ENCODE peak calls at places on chromosomes 1 and 21, in five cellular contexts. T is psoas muscle; M is left lung; G is CD8-positive, alpha-beta T cell; K is PC-3. I is an unnamed sample. For H3K9me3 and H3K4me1, the result is how much of the 10 kb centered on the place peaks cover.

GRCh38 chr1:222815367-222815765 is 527 bp downstream of the DISP1 start:
- DNase-seq in G (peak), K (peak), M (no peak), T (no peak), I (no peak)

GRCh38 chr1:212684511-212685090 is 15.0 kb downstream of the BATF3 start:
- DNase-seq in K (no peak), M (no peak), T (no peak), G (no peak), I (no peak)

GRCh38 chr1:210482936-210483642 is 154.4 kb downstream of the HHAT start:
- DNase-seq in T (no peak), G (no peak), K (no peak), M (no peak), I (no peak)

GRCh38 chr1:54886724-54887664 is at the start of gene DHCR24:
- DNase-seq in M (peak), T (peak), K (peak), G (peak), I (peak)

GRCh38 chr1:39575191-39576015 is 1.2 kb downstream of the PABPC4 start:
- DNase-seq in T (peak), M (peak), G (peak), K (peak), I (peak)

GRCh38 chr1:15825800-15826199 is 18.4 kb upstream of the UQCRHL start:
- DNase-seq in T (no peak), K (no peak), M (no peak), G (no peak), I (no peak)

GRCh38 chr1:240190881-240191385 is 99.2 kb downstream of the FMN2 start:
- DNase-seq in K (peak), T (no peak), G (no peak), M (no peak), I (no peak)

GRCh38 chr1:85801520-85801919 is 93.3 kb upstream of the ZNHIT6 start:
- DNase-seq in M (no peak), T (no peak), G (no peak), K (peak), I (no peak)

GRCh38 chr21:46264690-46265144 is 20.7 kb downstream of the MCM3AP start:
- DNase-seq in G (no peak), K (no peak), T (no peak), M (no peak), I (no peak)

GRCh38 chr1:113278371-113278770 is 111.9 kb upstream of the MAGI3 start:
- DNase-seq in T (no peak), G (no peak), K (no peak), M (no peak), I (no peak)

GRCh38 chr1:235266325-235266724 is 61.7 kb downstream of the ARID4B start:
- DNase-seq in T (no peak), K (no peak), G (no peak), M (no peak), I (no peak)

GRCh38 chr1:196516373-196516772 is 91.9 kb downstream of the KCNT2 start:
- DNase-seq in M (no peak), G (no peak), K (no peak), T (no peak), I (no peak)

GRCh38 chr1:155105604-155106011 is 22.1 kb upstream of the EFNA1 start:
- DNase-seq in M (peak), T (no peak), K (no peak), G (no peak), I (no peak)

GRCh38 chr21:27825035-27825434 is 858.1 kb upstream of the ADAMTS5 start:
- DNase-seq in T (no peak), K (no peak), M (peak), G (no peak), I (no peak)

GRCh38 chr1:162892916-162893714 is 32.1 kb upstream of the CCDC190 start:
- DNase-seq in T (no peak), G (no peak), M (no peak), K (no peak), I (no peak)

GRCh38 chr1:76583237-76583868 is 283.9 kb upstream of the ST6GALNAC5 start:
- DNase-seq in K (no peak), T (no peak), M (no peak), G (no peak), I (no peak)

GRCh38 chr1:157880621-157881020 is 39.0 kb upstream of the CD5L start:
- DNase-seq in K (no peak), T (no peak), M (no peak), G (no peak), I (no peak)

GRCh38 chr1:237566581-237566980 is 324.1 kb downstream of the ZP4 start:
- DNase-seq in G (no peak), M (no peak), T (no peak), K (no peak), I (no peak)

GRCh38 chr1:116375884-116376733 is 3.1 kb downstream of the ATP1A1 start:
- DNase-seq in T (peak), G (peak), K (peak), M (peak), I (no peak)

GRCh38 chr1:104295516-104295915 is 545.8 kb downstream of the AMY1C start:
- DNase-seq in T (no peak), M (no peak), G (no peak), K (no peak), I (no peak)

GRCh38 chr21:44403106-44404020 is 49.9 kb downstream of the TRPM2 start:
- DNase-seq in M (no peak), T (peak), G (no peak), K (no peak), I (no peak)

GRCh38 chr21:44407493-44407892 is 47.8 kb upstream of the LRRC3 start:
- DNase-seq in T (no peak), G (no peak), K (no peak), M (no peak), I (no peak)

GRCh38 chr21:44405948-44406872 is 49.1 kb upstream of the LRRC3 start:
- DNase-seq in T (no peak), M (peak), K (peak), G (no peak), I (no peak)

GRCh38 chr21:44406953-44407352 is 48.4 kb upstream of the LRRC3 start:
- DNase-seq in M (peak), G (no peak), K (no peak), T (no peak), I (no peak)

DNA sequence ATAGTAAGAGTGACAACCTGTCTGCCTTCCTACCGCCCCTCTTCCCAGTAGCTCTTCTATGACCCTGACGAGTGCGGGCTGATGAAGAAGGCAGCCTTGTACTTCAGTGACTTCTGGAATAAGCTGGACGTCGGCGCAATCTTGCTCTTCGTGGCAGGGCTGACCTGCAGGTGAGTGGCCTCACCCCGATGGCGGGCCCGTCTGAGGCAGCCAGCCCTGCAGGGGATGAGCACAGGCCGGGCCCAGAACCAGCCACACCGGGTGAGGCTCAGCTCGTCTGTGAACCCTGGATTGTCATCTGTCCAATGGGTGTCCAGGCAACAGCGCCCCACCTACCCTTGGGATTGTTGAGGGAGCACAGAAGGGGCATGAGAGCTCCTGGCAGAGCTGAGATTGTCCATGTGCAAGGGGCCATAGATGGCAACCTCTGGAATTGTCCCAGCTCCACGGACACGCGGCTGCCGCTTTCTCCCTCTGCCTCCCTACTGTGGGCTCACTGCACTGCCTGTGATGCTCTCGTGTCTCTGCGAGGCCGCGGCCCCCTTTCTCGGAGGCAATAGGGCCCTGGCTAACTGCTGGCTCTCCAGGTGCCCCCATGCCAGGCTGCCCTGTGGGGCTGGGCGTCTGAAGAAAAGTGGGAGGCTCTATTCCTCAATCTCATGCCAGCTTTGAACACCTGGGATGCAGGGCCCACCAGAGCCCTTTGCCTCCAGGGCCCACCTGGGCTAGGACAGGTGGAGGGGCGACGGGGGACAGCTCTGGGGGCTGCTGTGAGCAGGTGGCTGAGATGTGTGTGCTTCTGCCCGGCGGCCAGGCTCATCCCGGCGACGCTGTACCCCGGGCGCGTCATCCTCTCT is 50.0 kb upstream of the LRRC3 start:
- DNase-seq in M (peak), G (no peak), K (no peak), T (no peak), I (no peak)
- H3K9me3 ChIP-seq in M (under half), G (under half), K (under half), T (under half), I (under half)

GRCh38 chr21:44918107-44918470 is 2.6 kb downstream of the ITGB2 start:
- DNase-seq in G (no peak), K (no peak), T (peak), M (peak), I (no peak)
- H3K4me1 ChIP-seq in G (half or more), K (under half), T (under half), M (half or more), I (half or more)

DNA sequence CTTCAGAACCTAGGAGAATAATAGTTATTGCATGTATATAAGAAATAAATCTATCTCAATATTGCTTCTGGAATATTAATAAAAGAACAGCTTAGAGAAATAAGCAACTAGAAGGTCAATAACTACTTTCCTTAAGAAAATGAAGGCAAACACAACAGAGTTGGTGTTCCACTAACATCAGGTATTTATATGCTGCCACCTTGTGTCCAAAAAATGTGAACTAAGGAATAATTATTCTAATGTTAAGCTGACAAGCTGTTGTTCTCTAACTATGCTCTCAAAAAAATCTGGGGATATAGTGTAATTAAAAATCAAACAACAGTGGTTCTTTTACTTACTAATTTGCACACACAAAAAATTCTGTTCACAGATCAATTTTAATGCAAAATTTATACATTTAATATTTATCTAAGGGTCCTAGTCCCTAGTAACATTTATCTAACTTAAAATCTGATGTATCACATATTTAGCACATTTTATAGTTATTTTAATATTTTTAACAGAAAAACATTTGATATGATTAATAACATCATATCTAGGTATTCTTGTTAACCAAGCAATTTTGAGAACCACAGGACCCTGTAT is 39.6 kb downstream of the UCHL5 start:
- DNase-seq in K (peak), G (no peak), M (no peak), T (no peak), I (no peak)
- H3K9me3 ChIP-seq in K (under half), G (under half), M (under half), T (under half), I (under half)

GRCh38 chr1:153535664-153536585 is at the start of gene S100A6:
- DNase-seq in G (peak), M (peak), K (peak), T (peak), I (peak)
- H3K4me1 ChIP-seq in G (half or more), M (half or more), K (half or more), T (under half), I (half or more)

GRCh38 chr1:21654209-21654608 is 14.9 kb downstream of the RAP1GAP start:
- DNase-seq in M (no peak), K (no peak), T (no peak), G (no peak), I (no peak)

GRCh38 chr1:21655748-21656147 is 13.4 kb downstream of the RAP1GAP start:
- DNase-seq in G (no peak), T (no peak), M (no peak), K (peak), I (no peak)

GRCh38 chr1:21653744-21654100 is 15.4 kb downstream of the RAP1GAP start:
- DNase-seq in G (no peak), M (no peak), K (no peak), T (peak), I (no peak)

GRCh38 chr1:21652937-21653743 is 16.0 kb downstream of the RAP1GAP start:
- DNase-seq in T (no peak), K (no peak), G (no peak), M (peak), I (no peak)

GRCh38 chr1:21655259-21655658 is 13.9 kb downstream of the RAP1GAP start:
- DNase-seq in K (no peak), M (no peak), T (peak), G (no peak), I (no peak)
- H3K9me3 ChIP-seq in K (under half), M (under half), T (under half), G (under half), I (under half)

GRCh38 chr1:69077633-69078032 is 490.1 kb upstream of the LRRC7 start:
- DNase-seq in M (no peak), K (no peak), G (no peak), T (no peak), I (no peak)
- H3K4me1 ChIP-seq in M (under half), K (under half), G (under half), T (under half), I (under half)

DNA sequence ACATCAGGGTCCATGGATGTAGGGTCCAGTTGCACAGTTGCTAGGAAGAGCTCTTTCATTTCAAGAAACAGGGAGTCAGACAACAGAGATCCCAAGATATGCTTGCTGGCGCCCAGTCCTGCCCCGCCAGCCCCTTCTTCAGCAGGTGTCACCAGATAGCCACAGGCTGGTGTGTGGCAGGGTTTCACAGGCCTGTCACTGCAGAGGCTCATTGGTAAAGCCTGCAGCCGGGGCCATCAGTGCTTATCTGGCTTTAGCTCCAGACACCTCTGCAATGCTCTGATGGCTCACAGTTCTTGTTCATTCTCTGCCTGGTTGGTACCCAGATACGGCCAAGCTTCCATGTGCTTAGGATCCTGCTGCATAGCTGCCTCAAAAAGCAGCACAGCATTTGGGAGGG is 12.4 kb upstream of the ZNF124 start:
- DNase-seq in M (no peak), G (no peak), K (no peak), T (no peak), I (no peak)
- H3K9me3 ChIP-seq in M (half or more), G (under half), K (under half), T (under half), I (under half)

I was measured in effector memory CD4-positive, alpha-beta T cell.